ENCODE peak calls at places on chromosomes 7 and 10, in seven cellular contexts. V is caudate nucleus; S is CD4-positive, alpha-beta memory T cell; X is cardiac fibroblast; O is Panc1; R is astrocyte of the cerebellum; H is ureter. I is an unnamed sample.

GRCh38 chr7:99079104-99079503 is 64.8 kb downstream of the SMURF1 start:
- DNase-seq in S (no peak), X (no peak), R (no peak), V (no peak), H (peak), O (no peak), I (no peak)

GRCh38 chr7:7772385-7772784 is 54.0 kb upstream of the RPA3 start:
- DNase-seq in O (no peak), H (no peak), X (peak), S (no peak), V (no peak), R (no peak), I (no peak)

GRCh38 chr7:158109364-158110033 is 478.1 kb downstream of the PTPRN2 start:
- DNase-seq in S (no peak), H (no peak), X (peak), O (no peak), V (no peak), R (no peak), I (no peak)

GRCh38 chr7:19557726-19558470 is 150.9 kb downstream of the POLR1F start:
- DNase-seq in V (no peak), O (no peak), R (no peak), H (no peak), S (no peak), X (peak), I (no peak)

GRCh38 chr10:48710647-48711046 is 26.0 kb downstream of the WDFY4 start:
- DNase-seq in R (no peak), S (no peak), O (no peak), H (no peak), V (no peak), X (no peak), I (no peak)

GRCh38 chr10:83931669-83932068 is 207.6 kb upstream of the GHITM start:
- DNase-seq in H (no peak), V (no peak), R (no peak), X (no peak), O (no peak), S (no peak), I (no peak)

GRCh38 chr7:46830-47140 is 145.6 kb upstream of the FAM20C start:
- DNase-seq in V (no peak), H (peak), O (no peak), S (no peak), R (no peak), X (no peak), I (no peak)

GRCh38 chr7:135335628-135336139 is 102.0 kb downstream of the STRA8 start:
- DNase-seq in R (peak), V (no peak), X (peak), H (peak), S (peak), O (peak), I (peak)

GRCh38 chr10:12067336-12067735 is 1.4 kb upstream of the DHTKD1 start:
- DNase-seq in H (no peak), V (no peak), O (no peak), R (peak), X (peak), S (no peak), I (no peak)

GRCh38 chr10:104011904-104012303 is 45.0 kb downstream of the SLK start:
- DNase-seq in X (no peak), H (no peak), O (no peak), R (no peak), S (no peak), V (no peak), I (no peak)

GRCh38 chr10:97279121-97279815 is 13.2 kb downstream of the ARHGAP19 start:
- DNase-seq in H (no peak), S (no peak), O (no peak), X (peak), V (no peak), R (no peak), I (no peak)

GRCh38 chr10:110020265-110020664 is 12.5 kb downstream of the ADD3 start:
- DNase-seq in X (no peak), S (no peak), H (no peak), O (no peak), R (no peak), V (no peak), I (no peak)

GRCh38 chr7:80330434-80330833 is 181.4 kb downstream of the GNAT3 start:
- DNase-seq in R (peak), O (no peak), X (peak), H (no peak), S (no peak), V (no peak), I (no peak)

GRCh38 chr10:123624086-123624485 is 42.1 kb upstream of the GPR26 start:
- DNase-seq in S (no peak), H (no peak), R (no peak), V (no peak), X (no peak), O (no peak), I (no peak)

GRCh38 chr10:80444646-80445319 is 9.3 kb upstream of the TSPAN14 start:
- DNase-seq in H (peak), S (peak), O (peak), V (no peak), X (peak), R (no peak), I (no peak)

GRCh38 chr10:72087392-72087968 is 871 bp downstream of the SPOCK2 start:
- DNase-seq in H (no peak), R (no peak), O (no peak), S (peak), X (no peak), V (no peak), I (no peak)

GRCh38 chr10:75400163-75400768 is 1.3 kb downstream of the ZNF503 start:
- DNase-seq in O (no peak), H (no peak), S (no peak), R (no peak), V (no peak), X (peak), I (no peak)

GRCh38 chr7:93044147-93044810 is 73.5 kb downstream of the SAMD9 start:
- DNase-seq in H (no peak), V (no peak), O (no peak), R (peak), S (no peak), X (peak), I (no peak)

GRCh38 chr7:129470411-129470810 is 31.9 kb upstream of the SMKR1 start:
- DNase-seq in H (no peak), X (no peak), V (no peak), O (no peak), S (no peak), R (no peak), I (no peak)

GRCh38 chr10:53122265-53122664 is 349.7 kb upstream of the MBL2 start:
- DNase-seq in S (no peak), R (no peak), H (no peak), X (no peak), O (no peak), V (no peak), I (no peak)

GRCh38 chr10:5603091-5603847 is 63.1 kb downstream of the ASB13 start:
- DNase-seq in V (no peak), O (no peak), X (no peak), H (no peak), S (no peak), R (no peak), I (no peak)

GRCh38 chr7:155920068-155920461 is 107.8 kb upstream of the SHH start:
- DNase-seq in R (no peak), V (no peak), O (no peak), S (no peak), X (no peak), H (no peak), I (no peak)

GRCh38 chr10:76336213-76336963 is 905.0 kb downstream of the LRMDA start:
- DNase-seq in X (peak), H (no peak), S (no peak), O (no peak), V (no peak), R (no peak), I (no peak)

GRCh38 chr7:151550601-151551286 is 31.0 kb upstream of the RHEB start:
- DNase-seq in X (peak), O (no peak), H (peak), V (no peak), R (peak), S (no peak), I (no peak)

GRCh38 chr10:94069884-94070283 is 76.2 kb downstream of the PLCE1 start:
- DNase-seq in R (no peak), O (no peak), X (no peak), S (no peak), V (no peak), H (no peak), I (no peak)

GRCh38 chr7:64890761-64891666 is 12.1 kb upstream of the ZNF273 start:
- DNase-seq in H (peak), V (no peak), R (no peak), X (no peak), O (no peak), S (no peak), I (no peak)

GRCh38 chr10:3691482-3691881 is 93.5 kb downstream of the KLF6 start:
- DNase-seq in V (no peak), R (peak), O (no peak), S (no peak), H (no peak), X (no peak), I (no peak)

GRCh38 chr7:135859548-135859947 is 110.9 kb upstream of the FAM180A start:
- DNase-seq in O (no peak), R (no peak), V (no peak), S (no peak), H (no peak), X (peak), I (no peak)

GRCh38 chr10:119478111-119479047 is 64.1 kb downstream of the RGS10 start:
- DNase-seq in S (peak), O (no peak), V (no peak), H (no peak), R (no peak), X (no peak), I (no peak)

GRCh38 chr10:11782793-11783557 is 40.2 kb upstream of the PROSER2 start:
- DNase-seq in S (peak), H (no peak), X (peak), O (peak), V (no peak), R (peak), I (no peak)